ENCODE peak calls at places on chromosomes 7 and 10, in four cellular contexts. O, R, S and J are unnamed samples.

GRCh38 chr7:155375337-155376277 is 77.9 kb downstream of the INSIG1 start:
- DNase-seq in O (no peak), R (no peak), S (no peak), J (no peak)

GRCh38 chr10:31340343-31340742 is 21.3 kb downstream of the ZEB1 start:
- DNase-seq in O (no peak), R (no peak), S (no peak), J (no peak)

GRCh38 chr10:98748298-98748697 is 301.6 kb upstream of the HPS1 start:
- DNase-seq in O (no peak), R (no peak), S (no peak), J (peak)

GRCh38 chr10:8618834-8619233 is 564.3 kb downstream of the GATA3 start:
- DNase-seq in O (no peak), R (no peak), S (peak), J (no peak)

GRCh38 chr10:102313221-102313896 is 68.0 kb downstream of the GBF1 start:
- DNase-seq in O (no peak), R (no peak), S (no peak), J (no peak)

GRCh38 chr7:155194531-155195140 is 103.0 kb upstream of the INSIG1 start:
- DNase-seq in O (peak), R (no peak), S (no peak), J (no peak)

GRCh38 chr7:77771901-77772300 is 26.3 kb downstream of the TMEM60 start:
- DNase-seq in O (no peak), R (no peak), S (no peak), J (no peak)

GRCh38 chr7:1646957-1647891 is 22.9 kb upstream of the ELFN1 start:
- DNase-seq in O (no peak), R (peak), S (no peak), J (no peak)

GRCh38 chr10:14822879-14823755 is 14.7 kb downstream of the CDNF start:
- DNase-seq in O (no peak), R (no peak), S (peak), J (peak)

GRCh38 chr7:87225696-87226095 is 6.2 kb upstream of the TMEM243 start:
- DNase-seq in O (no peak), R (no peak), S (no peak), J (no peak)

GRCh38 chr7:155962968-155963300 is 150.7 kb upstream of the SHH start:
- DNase-seq in O (peak), R (no peak), S (no peak), J (no peak)

GRCh38 chr7:150476285-150476684 is 25.9 kb downstream of the GIMAP8 start:
- DNase-seq in O (no peak), R (no peak), S (no peak), J (no peak)

GRCh38 chr10:124732931-124733536 is 11.1 kb downstream of the FAM53B start:
- DNase-seq in O (peak), R (no peak), S (no peak), J (peak)

GRCh38 chr10:117544729-117545140 is 2.2 kb downstream of the EMX2 start:
- DNase-seq in O (peak), R (no peak), S (no peak), J (no peak)

GRCh38 chr7:125661677-125662076 is 732.1 kb upstream of the POT1 start:
- DNase-seq in O (no peak), R (no peak), S (no peak), J (peak)

GRCh38 chr10:114489521-114490310 is 85.4 kb upstream of the AFAP1L2 start:
- DNase-seq in O (no peak), R (no peak), S (no peak), J (no peak)

GRCh38 chr7:30143748-30144251 is 9.0 kb downstream of the MTURN start:
- DNase-seq in O (no peak), R (no peak), S (no peak), J (peak)

GRCh38 chr10:76205361-76205760 is 773.9 kb downstream of the LRMDA start:
- DNase-seq in O (no peak), R (no peak), S (no peak), J (no peak)

GRCh38 chr10:59303018-59303417 is 59.3 kb downstream of the FAM13C start:
- DNase-seq in O (no peak), R (no peak), S (no peak), J (no peak)

GRCh38 chr7:3215624-3216585 is 85.1 kb upstream of the SDK1 start:
- DNase-seq in O (peak), R (no peak), S (no peak), J (no peak)

GRCh38 chr7:47370461-47371042 is 211.4 kb downstream of the TNS3 start:
- DNase-seq in O (no peak), R (no peak), S (no peak), J (no peak)

GRCh38 chr7:81883801-81884393 is 114.0 kb upstream of the HGF start:
- DNase-seq in O (no peak), R (no peak), S (no peak), J (no peak)

GRCh38 chr7:151167197-151167911 is at the start of gene GBX1:
- DNase-seq in O (no peak), R (no peak), S (peak), J (no peak)

GRCh38 chr7:21106296-21106732 is 319.6 kb upstream of the SP8 start:
- DNase-seq in O (no peak), R (no peak), S (no peak), J (no peak)

GRCh38 chr10:28991326-28991725 is 297.5 kb upstream of the LYZL1 start:
- DNase-seq in O (no peak), R (peak), S (peak), J (no peak)

GRCh38 chr10:4512557-4513286 is 313.3 kb upstream of the AKR1E2 start:
- DNase-seq in O (no peak), R (peak), S (peak), J (peak)

GRCh38 chr10:20004087-20004523 is 187.9 kb downstream of the PLXDC2 start:
- DNase-seq in O (no peak), R (peak), S (no peak), J (no peak)

GRCh38 chr10:49071221-49071761 is 44.0 kb downstream of the VSTM4 start:
- DNase-seq in O (peak), R (no peak), S (no peak), J (no peak)

GRCh38 chr10:128080231-128080630 is 46.0 kb downstream of the MKI67 start:
- DNase-seq in O (peak), R (no peak), S (no peak), J (no peak)

GRCh38 chr7:77222819-77223218 is 23.2 kb upstream of the FGL2 start:
- DNase-seq in O (no peak), R (no peak), S (no peak), J (no peak)

GRCh38 chr7:123580406-123581161 is 21.0 kb upstream of the ASB15 start:
- DNase-seq in O (no peak), R (no peak), S (no peak), J (peak)

GRCh38 chr7:35185908-35186731 is 67.8 kb downstream of the TBX20 start:
- DNase-seq in O (no peak), R (peak), S (no peak), J (peak)

GRCh38 chr10:49324711-49325110 is 25.7 kb downstream of the C10orf71 start:
- DNase-seq in O (peak), R (peak), S (no peak), J (no peak)

GRCh38 chr10:13706604-13707003 is 119.8 kb downstream of the PRPF18 start:
- DNase-seq in O (no peak), R (no peak), S (no peak), J (peak)

GRCh38 chr10:33126742-33127141 is 168.7 kb upstream of the ITGB1 start:
- DNase-seq in O (peak), R (no peak), S (no peak), J (no peak)

GRCh38 chr7:74579800-74580685 is 77.5 kb upstream of the GTF2I start:
- DNase-seq in O (no peak), R (no peak), S (peak), J (no peak)

GRCh38 chr7:2163565-2163964 is 69.2 kb downstream of the MAD1L1 start:
- DNase-seq in O (no peak), R (no peak), S (no peak), J (no peak)

GRCh38 chr7:102021841-102022618 is 204.6 kb downstream of the CUX1 start:
- DNase-seq in O (no peak), R (no peak), S (no peak), J (no peak)

GRCh38 chr10:71748671-71749191 is 24.6 kb downstream of the VSIR start:
- DNase-seq in O (peak), R (peak), S (no peak), J (peak)
- TF ChIP-seq POLR2A in O (no peak), R (no peak), S (no peak), J (peak)

GRCh38 chr10:79445708-79446450 is 455 bp upstream of the ZCCHC24 start:
- DNase-seq in O (peak), R (peak), S (peak), J (peak)

GRCh38 chr10:79443338-79444242 is 1.8 kb downstream of the ZCCHC24 start:
- DNase-seq in O (peak), R (no peak), S (no peak), J (peak)

GRCh38 chr10:79446451-79447020 is 1.1 kb upstream of the ZCCHC24 start:
- DNase-seq in O (peak), R (peak), S (peak), J (peak)

GRCh38 chr10:79445217-79445707 is at the start of gene ZCCHC24:
- DNase-seq in O (peak), R (no peak), S (peak), J (peak)

DNA sequence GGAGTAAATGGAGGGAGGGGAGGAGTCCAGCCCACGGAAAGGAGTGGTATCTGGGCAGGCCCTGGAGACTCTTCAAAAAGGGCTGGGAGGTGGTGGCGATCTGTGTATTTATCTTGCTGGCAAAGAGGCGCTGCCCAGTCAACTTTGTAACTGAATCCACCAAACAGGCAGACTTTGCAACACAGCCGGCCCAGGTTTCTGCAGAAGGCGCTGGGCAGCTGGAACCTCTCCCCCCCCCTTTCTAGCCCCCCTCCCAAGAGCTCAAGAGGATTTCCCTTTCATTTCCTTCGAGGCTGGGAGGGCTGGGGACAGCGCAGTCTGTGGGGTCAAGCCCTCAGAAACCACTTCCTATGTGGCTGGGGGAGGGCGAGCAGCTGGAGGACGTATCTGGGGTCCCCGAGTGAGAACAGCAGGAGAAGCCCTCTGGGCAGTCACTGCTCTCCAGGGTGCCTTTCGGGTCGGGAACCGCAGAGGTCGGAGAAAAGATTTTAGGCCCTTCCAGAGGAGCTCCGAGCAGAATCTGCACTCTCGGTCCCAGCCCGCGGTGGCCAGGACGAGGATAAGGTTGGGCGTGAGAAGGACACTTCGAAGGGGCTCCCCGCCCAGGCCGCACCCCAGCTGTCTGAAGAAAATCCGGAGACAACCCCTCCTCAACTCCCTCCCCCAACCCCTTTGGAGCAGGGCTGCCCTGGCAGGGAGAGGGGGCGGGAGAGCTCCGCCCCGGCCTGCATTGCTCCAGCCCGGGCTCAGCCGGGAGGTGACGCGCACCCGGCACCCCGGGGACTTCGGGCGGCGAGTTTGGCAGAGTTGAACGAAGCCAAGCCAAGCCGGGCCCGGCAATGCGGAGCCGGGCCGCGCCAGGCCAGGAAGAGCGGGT is 943 bp downstream of the ZCCHC24 start:
- DNase-seq in O (peak), R (peak), S (peak), J (peak)
- TF ChIP-seq POLR2A in O (no peak), R (no peak), S (no peak), J (no peak)

GRCh38 chr7:99407849-99408346 is 499 bp downstream of the PDAP1 start:
- DNase-seq in O (peak), R (peak), S (peak), J (peak)
- TF ChIP-seq POLR2A in O (no peak), R (no peak), S (no peak), J (no peak)

DNA sequence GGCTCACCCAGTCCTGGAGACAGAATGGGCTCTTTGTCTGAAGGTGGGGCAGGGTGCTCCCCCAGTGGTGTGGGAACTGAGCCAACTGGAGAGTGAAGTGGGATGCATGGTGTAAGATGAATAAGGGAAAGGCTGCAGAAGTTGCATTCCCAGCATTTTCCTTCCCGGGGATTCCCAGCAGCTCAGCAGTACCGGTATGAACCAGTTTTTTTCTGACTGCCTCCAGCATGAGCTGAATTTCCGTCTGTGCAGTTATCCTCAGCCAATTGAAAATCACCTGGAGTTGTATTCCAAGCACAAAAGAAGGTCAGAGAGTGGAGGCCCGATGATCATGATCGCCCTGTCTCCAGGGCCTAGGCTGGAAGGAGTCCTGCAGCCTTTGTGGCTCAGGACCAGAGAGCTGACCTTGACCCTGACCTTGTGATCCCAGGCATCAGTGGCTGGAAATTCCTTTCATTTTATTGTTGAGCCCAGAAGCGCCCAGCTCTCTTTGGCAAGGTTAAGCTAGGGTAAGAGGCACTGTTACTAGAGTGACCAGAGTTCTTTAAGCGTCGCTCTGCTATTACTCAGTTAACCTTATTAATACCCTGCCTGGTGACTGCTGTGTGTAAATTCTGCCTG is 33.4 kb downstream of the OGDH start:
- DNase-seq in O (no peak), R (no peak), S (peak), J (no peak)
- TF ChIP-seq POLR2A in O (no peak), R (no peak), S (no peak), J (no peak)

GRCh38 chr10:68957654-68958053 is 1.7 kb downstream of the DDX21 start:
- DNase-seq in O (no peak), R (no peak), S (no peak), J (no peak)

GRCh38 chr10:68954904-68955303 is 1.1 kb upstream of the DDX21 start:
- DNase-seq in O (no peak), R (no peak), S (no peak), J (no peak)

GRCh38 chr10:68955414-68955785 is 570 bp upstream of the DDX21 start:
- DNase-seq in O (no peak), R (no peak), S (no peak), J (peak)

GRCh38 chr10:68957284-68957615 is 1.3 kb downstream of the DDX21 start:
- DNase-seq in O (no peak), R (no peak), S (peak), J (no peak)

DNA sequence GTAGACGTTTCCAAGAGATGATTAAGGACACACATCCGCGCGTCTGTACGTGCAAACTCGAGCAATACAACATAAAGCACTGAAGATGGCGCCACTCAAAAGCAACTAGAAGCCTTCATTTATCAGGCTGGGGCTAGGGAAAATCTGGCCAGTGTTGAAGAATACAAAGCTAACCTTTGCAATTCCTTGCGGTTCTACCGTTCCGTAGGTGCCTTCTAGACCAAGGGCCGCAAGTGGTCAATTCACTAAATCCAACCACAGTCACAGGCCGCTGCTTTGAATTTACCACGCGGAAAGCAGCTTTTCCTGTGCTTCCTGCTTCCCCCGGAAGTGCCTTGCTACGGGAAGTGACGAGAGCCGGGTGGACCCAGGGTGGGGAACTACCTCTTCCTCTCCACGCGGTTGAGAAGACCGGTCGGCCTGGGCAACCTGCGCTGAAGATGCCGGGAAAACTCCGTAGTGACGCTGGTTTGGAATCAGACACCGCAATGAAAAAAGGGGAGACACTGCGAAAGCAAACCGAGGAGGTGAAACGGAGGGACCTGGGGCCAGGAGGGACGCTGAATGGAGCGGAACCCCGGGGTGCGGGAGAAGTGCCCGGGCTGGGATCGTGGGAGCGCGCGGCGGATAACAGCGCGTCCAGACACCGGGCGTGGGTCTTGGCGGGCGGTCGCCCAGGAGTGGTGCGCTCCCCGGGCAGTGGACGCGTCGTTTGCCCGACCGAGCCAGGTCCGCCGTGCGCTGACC is at the start of gene DDX21:
- DNase-seq in O (peak), R (peak), S (peak), J (peak)
- TF ChIP-seq POLR2A in O (no peak), R (no peak), S (peak), J (peak)

GRCh38 chr7:66617295-66617694 is 11.4 kb upstream of the KCTD7 start:
- DNase-seq in O (no peak), R (no peak), S (no peak), J (no peak)

DNA sequence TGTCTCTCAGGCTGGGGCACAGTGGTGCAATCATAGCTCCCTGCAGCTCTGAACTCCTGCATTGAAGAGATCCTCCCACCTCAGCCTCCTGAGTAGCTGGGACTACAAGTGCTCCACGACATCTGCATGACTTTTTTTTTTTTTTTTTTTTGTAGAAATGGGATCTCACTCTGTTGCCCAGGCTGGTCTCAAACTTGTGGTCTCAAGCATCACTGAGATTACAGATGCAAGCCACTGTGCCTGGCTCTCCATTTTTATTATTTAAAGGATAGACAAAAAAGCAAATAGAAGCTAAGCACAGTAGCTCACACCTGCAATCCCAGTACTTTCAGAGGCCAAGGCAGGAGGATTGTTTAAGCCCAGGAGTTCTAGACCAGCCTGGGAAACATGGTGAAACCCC is 13.0 kb upstream of the KCTD7 start:
- DNase-seq in O (no peak), R (no peak), S (no peak), J (no peak)
- TF ChIP-seq POLR2A in O (no peak), R (no peak), S (no peak), J (no peak)

DNA sequence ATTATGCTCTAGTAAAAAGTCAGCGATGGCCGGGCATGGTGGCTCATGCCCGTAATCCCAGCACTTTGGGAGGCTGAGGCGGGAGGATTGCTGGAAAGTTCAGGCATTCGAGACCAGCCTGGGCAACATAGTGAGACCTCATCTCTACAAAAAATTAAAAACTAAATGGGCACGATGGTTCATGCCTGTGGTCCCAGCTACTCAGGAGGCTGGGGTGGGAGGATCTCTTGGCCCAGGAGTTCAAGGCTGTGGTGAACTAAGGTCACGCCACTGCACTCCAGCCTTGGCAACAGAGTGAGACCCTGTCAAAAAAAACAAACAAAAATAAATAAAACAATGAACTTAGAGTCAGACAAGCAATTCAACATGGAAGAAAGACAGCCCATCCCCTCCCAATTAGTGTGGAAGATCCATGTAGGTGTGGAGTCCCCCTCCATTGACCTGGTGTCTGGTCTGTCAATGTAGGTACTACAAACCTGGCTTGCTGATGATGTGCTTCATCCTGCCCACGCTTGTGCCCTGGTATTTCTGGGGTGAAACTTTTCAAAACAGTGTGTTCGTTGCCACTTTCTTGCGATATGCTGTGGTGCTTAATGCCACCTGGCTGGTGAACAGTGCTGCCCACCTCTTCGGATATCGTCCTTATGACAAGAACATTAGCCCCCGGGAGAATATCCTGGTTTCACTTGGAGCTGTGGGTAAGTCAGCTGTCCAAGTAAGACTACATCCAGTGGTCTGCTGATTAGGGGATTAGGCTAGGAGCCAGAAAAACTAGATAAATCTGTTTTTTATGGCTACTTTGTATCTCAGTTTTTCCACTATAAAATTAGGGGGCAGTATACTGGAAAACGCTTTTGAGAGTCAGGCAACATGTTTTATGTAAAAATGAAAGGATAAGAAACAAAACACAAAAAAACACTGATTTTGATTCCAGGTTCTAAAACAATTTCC is 9.3 kb downstream of the SCD start:
- DNase-seq in O (no peak), R (no peak), S (no peak), J (no peak)
- TF ChIP-seq POLR2A in O (no peak), R (no peak), S (no peak), J (peak)